ENCODE peak calls at places on chromosomes 7 and 10, in four cellular contexts. I is GM12892, E is AG04450, J is HEK293T. W is an unnamed sample.

GRCh38 chr7:149369497-149369896 is 91.4 kb downstream of the ZNF777 start:
- DNase-seq in I (no peak), E (no peak), J (no peak), W (peak; percentile 78)

GRCh38 chr10:530717-531116 is 158.8 kb downstream of the DIP2C start:
- DNase-seq in J (no peak), I (no peak), E (no peak), W (no peak)

GRCh38 chr7:111090834-111091233 is at the start of gene LRRN3:
- DNase-seq in J (peak; percentile 7), I (no peak), E (no peak), W (peak; percentile 31)

GRCh38 chr10:28559661-28560060 is 26.7 kb downstream of the WAC start:
- DNase-seq in E (no peak), J (no peak), I (no peak), W (no peak)

GRCh38 chr10:96588601-96589419 is 2.0 kb upstream of the TM9SF3 start:
- DNase-seq in J (no peak), I (no peak), E (no peak), W (no peak)

GRCh38 chr10:10922062-10922461 is 95.6 kb upstream of the CELF2 start:
- DNase-seq in J (no peak), E (no peak), I (no peak), W (no peak)

GRCh38 chr10:117609095-117609821 is 66.7 kb downstream of the EMX2 start:
- DNase-seq in E (no peak), J (no peak), I (no peak), W (peak; percentile 87)

GRCh38 chr10:95758351-95759025 is 2.5 kb downstream of the ENTPD1 start:
- DNase-seq in E (no peak), J (no peak), I (no peak), W (no peak)

GRCh38 chr10:92068900-92069299 is 145.3 kb downstream of the BTAF1 start:
- DNase-seq in E (peak; percentile 37), J (no peak), I (no peak), W (no peak)

GRCh38 chr7:590731-591551 is 71.3 kb upstream of the PDGFA start:
- DNase-seq in E (no peak), J (no peak), I (no peak), W (no peak)

GRCh38 chr10:31147220-31147608 is 115.5 kb upstream of the ZNF438 start:
- DNase-seq in J (no peak), I (no peak), E (peak; percentile 42), W (no peak)

GRCh38 chr7:50723888-50724287 is 58.8 kb downstream of the GRB10 start:
- DNase-seq in J (no peak), I (no peak), E (no peak), W (no peak)

GRCh38 chr7:104940023-104940710 is 73.8 kb upstream of the KMT2E start:
- DNase-seq in J (no peak), I (no peak), E (no peak), W (no peak)

GRCh38 chr10:75123088-75123682 is 11.7 kb downstream of the SAMD8 start:
- DNase-seq in J (no peak), E (no peak), I (no peak), W (no peak)

GRCh38 chr10:107666214-107666613 is 501.7 kb upstream of the SORCS1 start:
- DNase-seq in J (no peak), I (no peak), E (no peak), W (no peak)

GRCh38 chr7:152949198-152949597 is 189.6 kb downstream of the ACTR3B start:
- DNase-seq in J (no peak), E (no peak), I (no peak), W (no peak)

GRCh38 chr10:80264081-80265056 is 25.1 kb downstream of the MAT1A start:
- DNase-seq in I (no peak), E (no peak), J (no peak), W (no peak)

GRCh38 chr7:127793582-127793981 is 141.6 kb downstream of the SND1 start:
- DNase-seq in J (no peak), I (no peak), E (no peak), W (no peak)

GRCh38 chr7:38748056-38748610 is 117.0 kb upstream of the AMPH start:
- DNase-seq in J (no peak), I (no peak), E (no peak), W (no peak)

GRCh38 chr7:78585958-78586357 is 787.4 kb downstream of the PHTF2 start:
- DNase-seq in I (no peak), E (no peak), J (no peak), W (no peak)

GRCh38 chr7:133633055-133633454 is 380.2 kb downstream of the EXOC4 start:
- DNase-seq in J (no peak), E (no peak), I (no peak), W (peak; percentile 51)

GRCh38 chr10:74852406-74852805 is 26.0 kb downstream of the KAT6B start:
- DNase-seq in I (no peak), J (no peak), E (no peak), W (peak; percentile 24)

GRCh38 chr7:104963991-104964385 is 50.0 kb upstream of the KMT2E start:
- DNase-seq in I (no peak), J (no peak), E (peak; percentile 86), W (no peak)

GRCh38 chr7:124032369-124033092 is at the start of gene TMEM229A:
- DNase-seq in J (peak; percentile 55), I (peak; percentile 13), E (no peak), W (no peak)

GRCh38 chr7:76000566-76000965 is 6.2 kb upstream of the TMEM120A start:
- DNase-seq in I (no peak), E (no peak), J (no peak), W (no peak)

GRCh38 chr10:113356794-113357687 is 195.8 kb upstream of the HABP2 start:
- DNase-seq in J (no peak), I (no peak), E (no peak), W (no peak)

GRCh38 chr7:91566333-91566732 is 302.1 kb downstream of the FZD1 start:
- DNase-seq in J (no peak), E (no peak), I (no peak), W (no peak)

GRCh38 chr10:60907972-60908371 is 36.0 kb downstream of the RHOBTB1 start:
- DNase-seq in E (no peak), J (no peak), I (no peak), W (no peak)

GRCh38 chr10:5198386-5198785 is 1.7 kb downstream of the AKR1C4 start:
- DNase-seq in E (no peak), J (no peak), I (no peak), W (no peak)

GRCh38 chr7:127208860-127209259 is 43.9 kb downstream of the GRM8 start:
- DNase-seq in I (no peak), E (no peak), J (no peak), W (no peak)

GRCh38 chr10:86961481-86962091 is 3.2 kb downstream of the SNCG start:
- DNase-seq in J (no peak), I (no peak), E (no peak), W (no peak)

GRCh38 chr7:100895956-100896742 is 461 bp upstream of the ACHE start:
- DNase-seq in J (peak; percentile 61), E (no peak), I (no peak), W (no peak)

GRCh38 chr10:33129987-33130386 is 172.0 kb upstream of the ITGB1 start:
- DNase-seq in I (no peak), J (no peak), E (peak; percentile 83), W (no peak)

GRCh38 chr7:79241288-79242055 is 212.0 kb downstream of the MAGI2 start:
- DNase-seq in J (no peak), I (no peak), E (peak; percentile 29), W (peak; percentile 25)

W was measured in T47D.